ENCODE peak calls at places on chromosomes 12 and 14, in five cellular contexts. V is effector memory CD4-positive, alpha-beta T cell; N is left ventricle myocardium inferior; P is small intestine; X is endothelial cell of umbilical vein. Z is an unnamed sample. For H3K4me1, the result is how much of the 10 kb centered on the place peaks cover.

GRCh38 chr12:21774358-21775129 is at the start of gene KCNJ8:
- DNase-seq in V (no peak), N (peak), P (no peak), X (no peak), Z (no peak)

GRCh38 chr12:60173213-60174170 is 577.7 kb downstream of the SLC16A7 start:
- DNase-seq in V (no peak), N (no peak), P (peak), X (no peak), Z (no peak)

GRCh38 chr12:18414671-18415070 is 153.4 kb downstream of the PIK3C2G start:
- DNase-seq in V (no peak), N (no peak), P (no peak), X (no peak), Z (no peak)

GRCh38 chr12:130201037-130201436 is 38.8 kb downstream of the FZD10 start:
- DNase-seq in V (no peak), N (no peak), P (no peak), X (no peak), Z (no peak)

GRCh38 chr12:12976366-12976765 is 23.7 kb downstream of the HEBP1 start:
- DNase-seq in V (no peak), N (no peak), P (no peak), X (peak), Z (no peak)

GRCh38 chr12:3228587-3228986 is 151.4 kb downstream of the TSPAN9 start:
- DNase-seq in V (no peak), N (no peak), P (no peak), X (no peak), Z (no peak)

GRCh38 chr12:114448618-114448933 is 42.6 kb upstream of the TBX5 start:
- DNase-seq in V (no peak), N (no peak), P (no peak), X (no peak), Z (no peak)

GRCh38 chr14:104985675-104986486 is at the start of gene CLBA1:
- DNase-seq in V (peak), N (peak), P (peak), X (peak), Z (peak)

GRCh38 chr14:102007916-102008418 is 43.6 kb downstream of the DYNC1H1 start:
- DNase-seq in V (no peak), N (no peak), P (no peak), X (no peak), Z (no peak)

GRCh38 chr12:130514149-130514551 is 176.5 kb downstream of the PIWIL1 start:
- DNase-seq in V (no peak), N (no peak), P (no peak), X (no peak), Z (no peak)

GRCh38 chr14:105255021-105255507 is 6.7 kb downstream of the BTBD6 start:
- DNase-seq in V (no peak), N (peak), P (no peak), X (no peak), Z (no peak)

GRCh38 chr12:92396647-92397258 is 251.1 kb upstream of the BTG1 start:
- DNase-seq in V (no peak), N (no peak), P (no peak), X (no peak), Z (no peak)

GRCh38 chr12:2641209-2641608 is 153.6 kb upstream of the FKBP4 start:
- DNase-seq in V (no peak), N (no peak), P (no peak), X (peak), Z (no peak)

GRCh38 chr14:104886690-104887622 is 21.9 kb downstream of the CEP170B start:
- DNase-seq in V (no peak), N (peak), P (no peak), X (no peak), Z (peak)

GRCh38 chr14:24132061-24132685 is 1.7 kb downstream of the FITM1 start:
- DNase-seq in V (no peak), N (no peak), P (no peak), X (no peak), Z (no peak)

GRCh38 chr12:66061557-66062279 is 68.8 kb downstream of the LLPH start:
- DNase-seq in V (no peak), N (no peak), P (no peak), X (peak), Z (no peak)

GRCh38 chr12:90978117-90978770 is 23.3 kb upstream of the CCER1 start:
- DNase-seq in V (no peak), N (no peak), P (peak), X (peak), Z (no peak)

GRCh38 chr14:69093551-69094421 is 59.1 kb downstream of the DCAF5 start:
- DNase-seq in V (no peak), N (no peak), P (no peak), X (peak), Z (no peak)

GRCh38 chr12:60148109-60148508 is 552.3 kb downstream of the SLC16A7 start:
- DNase-seq in V (no peak), N (no peak), P (no peak), X (peak), Z (no peak)

GRCh38 chr14:105068818-105069217 is 3.6 kb upstream of the GPR132 start:
- DNase-seq in V (no peak), N (no peak), P (no peak), X (no peak), Z (no peak)

GRCh38 chr12:93740721-93741120 is 63.5 kb downstream of the CRADD start:
- DNase-seq in V (no peak), N (no peak), P (peak), X (no peak), Z (no peak)

GRCh38 chr14:61188936-61189808 is 92.0 kb downstream of the TMEM30B start:
- DNase-seq in V (no peak), N (peak), P (peak), X (peak), Z (peak)

GRCh38 chr12:32148372-32148771 is 41.7 kb downstream of the BICD1 start:
- DNase-seq in V (no peak), N (no peak), P (no peak), X (no peak), Z (no peak)

GRCh38 chr14:38121280-38121679 is 86.4 kb upstream of the SSTR1 start:
- DNase-seq in V (no peak), N (no peak), P (no peak), X (peak), Z (no peak)

GRCh38 chr12:76631741-76632140 is 72.2 kb upstream of the OSBPL8 start:
- DNase-seq in V (no peak), N (no peak), P (no peak), X (no peak), Z (no peak)
- H3K4me3 ChIP-seq in V (no peak), N (no peak), P (no peak), X (no peak), Z (no peak)

GRCh38 chr12:110579889-110580253 is 3.2 kb downstream of the PPTC7 start:
- DNase-seq in V (no peak), N (no peak), P (no peak), X (no peak), Z (no peak)

GRCh38 chr12:110583137-110584059 is at the start of gene PPTC7:
- DNase-seq in V (peak), N (peak), P (peak), X (peak), Z (peak)

GRCh38 chr12:110585231-110585799 is 2.2 kb upstream of the PPTC7 start:
- DNase-seq in V (no peak), N (no peak), P (no peak), X (peak), Z (no peak)

GRCh38 chr12:110581951-110582285 is 1.2 kb downstream of the PPTC7 start:
- DNase-seq in V (no peak), N (no peak), P (no peak), X (no peak), Z (peak)

GRCh38 chr12:110582286-110583136 is 607 bp downstream of the PPTC7 start:
- DNase-seq in V (peak), N (peak), P (peak), X (peak), Z (peak)
- H3K4me1 ChIP-seq in V (under half), N (half or more), P (under half), X (under half), Z (under half)

DNA sequence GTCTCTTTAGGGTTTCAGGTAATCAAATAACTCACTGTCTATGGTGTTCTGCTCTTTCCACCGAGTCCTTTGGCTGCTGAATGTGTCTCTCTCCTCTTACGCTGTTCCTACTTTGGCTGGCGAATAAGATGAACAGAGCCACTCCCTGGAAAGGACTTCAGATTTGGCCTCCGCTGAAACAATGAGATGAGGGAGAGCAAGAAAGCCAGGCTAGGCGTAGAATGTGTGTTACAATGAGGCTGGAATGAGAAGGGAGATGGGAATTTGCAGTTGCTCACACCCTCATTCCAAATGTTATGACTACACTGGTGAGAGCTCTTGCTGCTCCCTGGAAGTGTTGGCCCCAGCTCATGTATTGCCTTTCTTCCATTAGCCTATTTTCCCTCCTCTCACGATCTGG is at the start of gene MFAP5:
- DNase-seq in V (no peak), N (no peak), P (no peak), X (no peak), Z (no peak)
- H3K4me3 ChIP-seq in V (no peak), N (peak), P (no peak), X (no peak), Z (no peak)

GRCh38 chr14:75445958-75446357 is 18.1 kb downstream of the JDP2 start:
- DNase-seq in V (no peak), N (no peak), P (no peak), X (no peak), Z (no peak)
- H3K4me1 ChIP-seq in V (under half), N (half or more), P (under half), X (under half), Z (under half)

DNA sequence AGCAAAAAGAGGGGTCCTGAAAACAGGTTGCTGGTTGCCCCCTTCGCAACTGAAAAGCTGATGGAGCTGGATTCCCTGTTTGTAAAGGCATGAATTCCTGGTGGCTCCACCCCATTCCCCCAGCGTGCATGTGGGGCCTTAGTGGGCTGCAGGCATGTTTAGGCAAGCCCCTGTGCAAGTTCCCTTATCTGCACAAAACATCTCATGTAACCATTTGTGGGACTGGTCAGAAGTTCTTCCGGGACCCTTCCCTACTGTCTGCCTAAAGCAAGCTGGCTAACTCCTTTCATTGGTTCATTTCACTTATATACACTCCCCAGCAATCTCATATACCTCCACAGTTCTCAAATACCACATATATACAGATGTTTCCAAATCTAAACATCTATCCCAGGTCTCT is 24.0 kb upstream of the HIGD1C start:
- DNase-seq in V (no peak), N (no peak), P (no peak), X (no peak), Z (no peak)
- H3K4me3 ChIP-seq in V (no peak), N (peak), P (no peak), X (no peak), Z (peak)

GRCh38 chr12:4240161-4240783 is 33.3 kb upstream of the CCND2 start:
- DNase-seq in V (no peak), N (no peak), P (peak), X (no peak), Z (no peak)
- H3K4me1 ChIP-seq in V (under half), N (under half), P (under half), X (under half), Z (under half)

GRCh38 chr12:27780612-27781408 is 774 bp upstream of the MANSC4 start:
- DNase-seq in V (no peak), N (peak), P (peak), X (peak), Z (peak)

GRCh38 chr12:27781680-27782079 is 1.6 kb upstream of the MANSC4 start:
- DNase-seq in V (no peak), N (no peak), P (no peak), X (no peak), Z (no peak)

GRCh38 chr12:27779416-27779815 is 617 bp upstream of the KLHL42 start:
- DNase-seq in V (no peak), N (peak), P (peak), X (peak), Z (peak)

GRCh38 chr12:27779837-27780611 is at the start of the genes KLHL42 and MANSC4:
- DNase-seq in V (peak), N (peak), P (peak), X (peak), Z (peak)

GRCh38 chr12:27782481-27782880 is 2.4 kb upstream of the MANSC4 start:
- DNase-seq in V (no peak), N (no peak), P (no peak), X (no peak), Z (no peak)
- H3K4me3 ChIP-seq in V (no peak), N (no peak), P (no peak), X (no peak), Z (no peak)

GRCh38 chr14:76883437-76883836 is 57.2 kb downstream of the LRRC74A start:
- DNase-seq in V (no peak), N (no peak), P (no peak), X (no peak), Z (no peak)

GRCh38 chr14:76882646-76883045 is 56.4 kb downstream of the LRRC74A start:
- DNase-seq in V (no peak), N (no peak), P (no peak), X (no peak), Z (no peak)

GRCh38 chr14:76884394-76884793 is 58.2 kb downstream of the LRRC74A start:
- DNase-seq in V (no peak), N (no peak), P (no peak), X (no peak), Z (no peak)

GRCh38 chr14:76877871-76878270 is 51.7 kb downstream of the LRRC74A start:
- DNase-seq in V (no peak), N (no peak), P (no peak), X (no peak), Z (no peak)

DNA sequence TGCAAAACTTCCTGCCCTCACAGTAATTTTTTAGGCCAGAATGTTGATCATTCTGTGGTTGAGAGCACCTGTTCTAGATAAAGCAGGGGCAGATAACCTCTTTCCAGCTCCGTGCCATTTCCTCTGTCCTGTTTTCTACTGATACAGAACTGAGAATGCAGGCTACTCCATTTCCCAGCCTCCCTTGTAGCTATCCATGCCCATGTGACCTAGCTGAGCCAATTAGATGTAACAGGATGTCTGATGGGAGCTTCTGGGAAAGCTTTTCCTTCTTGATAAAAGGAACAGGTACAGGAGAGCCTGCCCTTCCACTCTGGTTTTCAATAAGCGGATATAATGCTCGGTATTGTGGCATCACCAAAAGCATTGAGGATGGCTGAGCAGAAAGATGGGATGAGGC is 54.2 kb downstream of the LRRC74A start:
- DNase-seq in V (no peak), N (no peak), P (no peak), X (no peak), Z (no peak)
- H3K4me1 ChIP-seq in V (under half), N (under half), P (under half), X (under half), Z (under half)

GRCh38 chr12:6871052-6871957 is 1.8 kb downstream of the SPSB2 start:
- DNase-seq in V (no peak), N (no peak), P (peak), X (no peak), Z (peak)
- H3K4me3 ChIP-seq in V (peak), N (peak), P (no peak), X (no peak), Z (peak)

GRCh38 chr12:6774557-6775062 is 2.3 kb downstream of the LAG3 start:
- DNase-seq in V (no peak), N (no peak), P (peak), X (no peak), Z (no peak)
- H3K4me1 ChIP-seq in V (under half), N (under half), P (under half), X (under half), Z (under half)